ENCODE peak calls at places on chromosomes 1 and 21, in four cellular contexts. T is pancreas; V is effector memory CD4-positive, alpha-beta T cell; W is CD8-positive, alpha-beta memory T cell. I is an unnamed sample.

GRCh38 chr1:110637475-110637874 is 31.3 kb upstream of the KCNA2 start:
- DNase-seq in T (no peak), W (no peak), V (no peak), I (no peak)

GRCh38 chr1:204435886-204436271 is 24.3 kb upstream of the PPP1R15B start:
- DNase-seq in W (no peak), V (no peak), T (no peak), I (no peak)

GRCh38 chr1:24178404-24178803 is 8.7 kb downstream of the IFNLR1 start:
- DNase-seq in V (no peak), W (no peak), T (no peak), I (no peak)

GRCh38 chr1:27868932-27869718 is 3.2 kb upstream of the THEMIS2 start:
- DNase-seq in V (peak), T (peak), W (peak), I (no peak)

GRCh38 chr21:28657576-28657975 is 335.1 kb downstream of the LTN1 start:
- DNase-seq in V (no peak), W (no peak), T (no peak), I (no peak)

GRCh38 chr1:161082996-161083742 is 6.2 kb downstream of the NECTIN4 start:
- DNase-seq in V (no peak), T (peak), W (no peak), I (no peak)

GRCh38 chr21:35361984-35362383 is 312.9 kb upstream of the RUNX1 start:
- DNase-seq in V (no peak), T (no peak), W (no peak), I (no peak)

GRCh38 chr21:46622226-46622625 is 13.2 kb upstream of the PRMT2 start:
- DNase-seq in V (peak), T (no peak), W (peak), I (peak)

GRCh38 chr1:105872761-105873286 is 1183.7 kb upstream of the PRMT6 start:
- DNase-seq in T (no peak), V (no peak), W (no peak), I (no peak)

GRCh38 chr1:105874621-105875020 is 1181.9 kb upstream of the PRMT6 start:
- DNase-seq in T (no peak), V (no peak), W (no peak), I (no peak)
- H3K27ac ChIP-seq in T (no peak), V (no peak), W (no peak), I (no peak)

DNA sequence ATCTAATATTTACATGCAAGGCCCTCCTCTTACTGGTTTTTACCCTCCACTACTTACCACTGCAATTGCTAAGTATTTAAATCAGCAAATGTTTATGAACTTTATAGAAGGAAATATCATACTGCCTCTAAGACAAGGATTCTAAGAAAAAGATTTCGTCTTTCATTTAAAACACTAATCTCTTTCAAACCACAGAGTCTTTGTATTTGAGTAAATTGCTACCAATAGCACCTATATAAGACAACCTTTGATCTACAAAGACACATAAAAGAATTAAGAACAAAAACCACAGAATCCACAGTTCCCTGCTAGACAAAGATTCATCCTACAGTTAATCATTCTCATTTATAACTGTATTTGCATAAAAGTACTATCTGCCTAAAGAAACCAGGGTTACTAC is 37.6 kb downstream of the RNF115 start:
- DNase-seq in T (no peak), W (no peak), V (no peak), I (no peak)
- H3K27ac ChIP-seq in T (no peak), W (no peak), V (no peak), I (no peak)

GRCh38 chr1:246690100-246690499 is 34.1 kb upstream of the SCCPDH start:
- DNase-seq in V (no peak), W (no peak), T (no peak), I (no peak)
- H3K27ac ChIP-seq in V (no peak), W (no peak), T (no peak), I (no peak)

GRCh38 chr1:198651685-198652400 is 13.0 kb downstream of the PTPRC start:
- DNase-seq in V (no peak), T (no peak), W (no peak), I (no peak)

GRCh38 chr1:198657550-198658064 is 18.8 kb downstream of the PTPRC start:
- DNase-seq in T (no peak), V (no peak), W (peak), I (no peak)

GRCh38 chr1:198656500-198656932 is 17.7 kb downstream of the PTPRC start:
- DNase-seq in V (peak), T (no peak), W (peak), I (no peak)

GRCh38 chr1:198653815-198654413 is 15.1 kb downstream of the PTPRC start:
- DNase-seq in T (no peak), W (no peak), V (no peak), I (no peak)

GRCh38 chr1:198655464-198656121 is 16.8 kb downstream of the PTPRC start:
- DNase-seq in T (no peak), W (no peak), V (no peak), I (no peak)
- H3K27ac ChIP-seq in T (no peak), W (no peak), V (peak), I (no peak)